ENCODE peak calls at places on chromosomes 7 and 10, in eight cellular contexts. B, Y, K, O, T, X, G and H are unnamed samples.
A peak's percentile ranks its signal among the peaks of the same experiment; 100 is the strongest.

GRCh38 chr7:31029674-31030073 is 22.4 kb upstream of the ADCYAP1R1 start:
- DNase-seq in B (no peak), Y (no peak), K (no peak), O (no peak), T (no peak), X (no peak), G (no peak), H (no peak)

GRCh38 chr10:33421789-33422188 is 87.3 kb upstream of the NRP1 start:
- DNase-seq in B (no peak), Y (peak; percentile 29), K (no peak), O (no peak), T (no peak), X (peak; percentile 41), G (no peak), H (no peak)

GRCh38 chr10:51368943-51369342 is 294.7 kb downstream of the PRKG1 start:
- DNase-seq in B (no peak), Y (no peak), K (no peak), O (no peak), T (no peak), X (no peak), G (no peak), H (no peak)

GRCh38 chr10:114550756-114551290 is 107.3 kb downstream of the ABLIM1 start:
- DNase-seq in B (no peak), Y (no peak), K (no peak), O (no peak), T (no peak), X (peak; percentile 24), G (no peak), H (no peak)

GRCh38 chr7:139044813-139045794 is 9.3 kb upstream of the ZC3HAV1L start:
- DNase-seq in B (no peak), Y (no peak), K (no peak), O (no peak), T (no peak), X (no peak), G (no peak), H (no peak)

GRCh38 chr7:112866424-112866823 is 76.2 kb upstream of the TMEM168 start:
- DNase-seq in B (no peak), Y (no peak), K (no peak), O (no peak), T (no peak), X (no peak), G (no peak), H (no peak)

GRCh38 chr10:91603931-91604331 is 28.9 kb downstream of the PPP1R3C start:
- DNase-seq in B (no peak), Y (no peak), K (no peak), O (no peak), T (no peak), X (no peak), G (no peak), H (peak; percentile 47)

GRCh38 chr7:151598045-151598444 is 78.3 kb upstream of the RHEB start:
- DNase-seq in B (no peak), Y (no peak), K (no peak), O (no peak), T (no peak), X (no peak), G (no peak), H (no peak)

GRCh38 chr7:76069238-76069638 is 21.3 kb downstream of the MDH2 start:
- DNase-seq in B (peak; percentile 89), Y (peak; percentile 93), K (no peak), O (peak; percentile 79), T (no peak), X (peak; percentile 96), G (peak; percentile 73), H (peak; percentile 95)

GRCh38 chr10:12358863-12359647 is 9.7 kb downstream of the CAMK1D start:
- DNase-seq in B (peak; percentile 60), Y (peak; percentile 31), K (no peak), O (no peak), T (no peak), X (peak; percentile 38), G (no peak), H (no peak)

GRCh38 chr10:82574081-82574480 is 699.1 kb downstream of the NRG3 start:
- DNase-seq in B (no peak), Y (no peak), K (no peak), O (no peak), T (no peak), X (no peak), G (no peak), H (no peak)

GRCh38 chr7:99557196-99557607 is 1.2 kb upstream of the ZNF655 start:
- DNase-seq in B (no peak), Y (no peak), K (no peak), O (no peak), T (no peak), X (peak; percentile 30), G (no peak), H (no peak)

GRCh38 chr7:156753630-156754029 is 113.1 kb downstream of the RNF32 start:
- DNase-seq in B (no peak), Y (no peak), K (no peak), O (no peak), T (no peak), X (no peak), G (no peak), H (no peak)

GRCh38 chr10:47278720-47279119 is 21.3 kb upstream of the GDF10 start:
- DNase-seq in B (no peak), Y (no peak), K (no peak), O (no peak), T (no peak), X (no peak), G (no peak), H (no peak)

GRCh38 chr7:130360518-130360917 is 15.9 kb downstream of the CPA5 start:
- DNase-seq in B (no peak), Y (no peak), K (no peak), O (no peak), T (no peak), X (no peak), G (no peak), H (no peak)

GRCh38 chr10:35517431-35518181 is 87.5 kb upstream of the GJD4 start:
- DNase-seq in B (no peak), Y (peak; percentile 51), K (no peak), O (no peak), T (no peak), X (no peak), G (no peak), H (no peak)

GRCh38 chr7:79570904-79571303 is 117.4 kb upstream of the MAGI2 start:
- DNase-seq in B (no peak), Y (no peak), K (no peak), O (no peak), T (no peak), X (no peak), G (no peak), H (no peak)

GRCh38 chr10:1184541-1185415 is 128.6 kb downstream of the WDR37 start:
- DNase-seq in B (no peak), Y (no peak), K (no peak), O (peak; percentile 50), T (no peak), X (no peak), G (no peak), H (no peak)

GRCh38 chr10:113169853-113170455 is 219.9 kb downstream of the TCF7L2 start:
- DNase-seq in B (no peak), Y (no peak), K (no peak), O (no peak), T (no peak), X (no peak), G (no peak), H (no peak)

GRCh38 chr10:124342136-124342820 is 76.4 kb downstream of the OAT start:
- DNase-seq in B (no peak), Y (no peak), K (no peak), O (peak; percentile 45), T (no peak), X (no peak), G (no peak), H (no peak)

GRCh38 chr7:115869225-115869624 is 161.3 kb downstream of the TFEC start:
- DNase-seq in B (no peak), Y (no peak), K (no peak), O (no peak), T (no peak), X (no peak), G (no peak), H (no peak)

GRCh38 chr10:34327184-34327583 is 487.9 kb downstream of the PARD3 start:
- DNase-seq in B (no peak), Y (no peak), K (no peak), O (no peak), T (no peak), X (no peak), G (no peak), H (no peak)

GRCh38 chr10:35567951-35568350 is 37.2 kb upstream of the GJD4 start:
- DNase-seq in B (no peak), Y (no peak), K (no peak), O (no peak), T (no peak), X (no peak), G (no peak), H (no peak)

GRCh38 chr10:36738738-36739431 is 386.5 kb upstream of the ANKRD30A start:
- DNase-seq in B (no peak), Y (no peak), K (no peak), O (no peak), T (no peak), X (no peak), G (no peak), H (no peak)
- H3K9me3 ChIP-seq in B (no peaks in the 10 kb centered on the region), Y (no peaks in the 10 kb centered on the region), K (no peaks in the 10 kb centered on the region), O (no peaks in the 10 kb centered on the region), T (no peaks in the 10 kb centered on the region), X (no peaks in the 10 kb centered on the region), G (no peaks in the 10 kb centered on the region), H (no peaks in the 10 kb centered on the region)

GRCh38 chr10:110305767-110306451 is 1.2 kb upstream of the SMNDC1 start:
- DNase-seq in B (no peak), Y (peak; percentile 72), K (no peak), O (no peak), T (peak; percentile 65), X (peak; percentile 40), G (no peak), H (peak; percentile 38)
- TF ChIP-seq CTCF in B (peak; percentile 58), Y (peak; percentile 72), K (peak; percentile 61), O (peak; percentile 78), T (peak; percentile 88), X (peak; percentile 60), G (peak; percentile 74), H (peak; percentile 70)

DNA sequence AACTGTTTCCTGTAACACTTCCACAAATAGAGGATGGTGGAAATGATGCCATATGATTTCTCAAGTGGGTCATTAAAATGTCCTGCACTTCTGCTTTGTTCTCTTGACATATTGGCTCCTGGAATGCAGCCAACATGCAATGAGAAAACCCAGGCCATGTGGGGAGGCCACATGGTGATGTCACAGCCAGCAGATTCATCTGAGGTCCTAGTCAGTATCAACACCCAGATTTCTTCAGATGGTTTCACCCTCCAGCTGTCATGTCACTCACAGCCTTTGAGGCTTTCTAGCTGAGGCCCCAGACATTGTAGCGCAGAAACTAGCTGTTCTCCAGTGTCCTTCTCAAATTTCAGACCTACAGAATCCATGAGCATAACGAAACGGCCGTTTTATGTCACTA is 102.3 kb upstream of the NUPR2 start:
- DNase-seq in B (no peak), Y (no peak), K (no peak), O (no peak), T (no peak), X (no peak), G (no peak), H (no peak)
- H3K9me3 ChIP-seq in B (peaks cover 5% of the 10 kb centered on the region), Y (no peaks in the 10 kb centered on the region), K (peaks cover 4% of the 10 kb centered on the region), O (no peaks in the 10 kb centered on the region), T (no peaks in the 10 kb centered on the region), X (no peaks in the 10 kb centered on the region), G (peaks cover 27% of the 10 kb centered on the region), H (no peaks in the 10 kb centered on the region)

DNA sequence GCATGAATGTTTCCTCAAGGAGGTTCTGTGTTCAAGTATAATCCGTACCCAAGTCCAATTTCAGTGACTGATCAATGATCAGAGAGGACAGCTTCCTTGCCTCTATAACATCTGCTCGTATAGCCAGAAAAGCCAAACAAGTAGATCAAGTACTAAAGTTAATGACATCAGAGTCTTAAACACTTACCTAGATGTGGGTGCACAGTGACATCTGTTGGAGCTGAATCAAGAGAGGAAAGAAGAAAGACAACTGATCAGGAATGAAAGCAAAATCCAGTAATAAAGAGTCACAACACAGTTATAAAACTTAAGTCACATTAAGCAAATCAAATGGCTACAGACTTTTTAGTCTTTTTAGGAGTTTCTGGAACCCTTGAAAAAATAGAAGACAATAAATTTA is 236.5 kb downstream of the RELN start:
- DNase-seq in B (no peak), Y (no peak), K (no peak), O (no peak), T (no peak), X (no peak), G (no peak), H (no peak)
- TF ChIP-seq CTCF in B (no peak), Y (no peak), K (no peak), O (no peak), T (no peak), X (no peak), G (no peak), H (no peak)